ENCODE peak calls at places on chromosome X, in eight cellular contexts. One of them, this sample, is unnamed.

GRCh38 chrX:70826715-70827114 is 81.8 kb downstream of the TEX11 start:
- DNase-seq in HCT116: no peak
- DNase-seq in stomach: no peak
- DNase-seq in GM23338: no peak
- DNase-seq in sigmoid colon: no peak
- DNase-seq in GM12878: no peak
- DNase-seq in prostate gland: no peak
- DNase-seq in SK-N-SH: no peak
- DNase-seq in this sample: no peak

GRCh38 chrX:38941675-38942074 is 140.4 kb downstream of the MID1IP1 start:
- DNase-seq in HCT116: no peak
- DNase-seq in stomach: no peak
- DNase-seq in GM23338: no peak
- DNase-seq in sigmoid colon: no peak
- DNase-seq in GM12878: no peak
- DNase-seq in prostate gland: no peak
- DNase-seq in SK-N-SH: no peak
- DNase-seq in this sample: no peak

GRCh38 chrX:113790987-113791386 is 792.9 kb upstream of the HTR2C start:
- DNase-seq in HCT116: no peak
- DNase-seq in stomach: no peak
- DNase-seq in GM23338: no peak
- DNase-seq in sigmoid colon: no peak
- DNase-seq in GM12878: no peak
- DNase-seq in prostate gland: no peak
- DNase-seq in SK-N-SH: no peak
- DNase-seq in this sample: no peak

GRCh38 chrX:40189018-40189417 is 91.3 kb upstream of the BCOR start:
- DNase-seq in HCT116: no peak
- DNase-seq in stomach: no peak
- DNase-seq in GM23338: no peak
- DNase-seq in sigmoid colon: no peak
- DNase-seq in GM12878: no peak
- DNase-seq in prostate gland: no peak
- DNase-seq in SK-N-SH: no peak
- DNase-seq in this sample: no peak

GRCh38 chrX:72159769-72160168 is 21.8 kb upstream of the PIN4 start:
- DNase-seq in HCT116: no peak
- DNase-seq in stomach: no peak
- DNase-seq in GM23338: no peak
- DNase-seq in sigmoid colon: no peak
- DNase-seq in GM12878: no peak
- DNase-seq in prostate gland: no peak
- DNase-seq in SK-N-SH: no peak
- DNase-seq in this sample: no peak

GRCh38 chrX:23478056-23478455 is 143.4 kb downstream of the PTCHD1 start:
- DNase-seq in HCT116: no peak
- DNase-seq in stomach: no peak
- DNase-seq in GM23338: no peak
- DNase-seq in sigmoid colon: no peak
- DNase-seq in GM12878: no peak
- DNase-seq in prostate gland: no peak
- DNase-seq in SK-N-SH: no peak
- DNase-seq in this sample: no peak

GRCh38 chrX:9456250-9457074 is 8.4 kb upstream of the TBL1X start:
- DNase-seq in HCT116: no peak
- DNase-seq in stomach: no peak
- DNase-seq in GM23338: no peak
- DNase-seq in sigmoid colon: no peak
- DNase-seq in GM12878: no peak
- DNase-seq in prostate gland: no peak
- DNase-seq in SK-N-SH: no peak
- DNase-seq in this sample: no peak

GRCh38 chrX:23503835-23504539 is 163.3 kb upstream of the PRDX4 start:
- DNase-seq in HCT116: peak
- DNase-seq in stomach: peak
- DNase-seq in GM23338: peak
- DNase-seq in sigmoid colon: peak
- DNase-seq in GM12878: no peak
- DNase-seq in prostate gland: peak
- DNase-seq in SK-N-SH: no peak
- DNase-seq in this sample: no peak

GRCh38 chrX:49829016-49829415 is at the start of gene PAGE4:
- DNase-seq in HCT116: peak
- DNase-seq in stomach: no peak
- DNase-seq in GM23338: peak
- DNase-seq in sigmoid colon: no peak
- DNase-seq in GM12878: no peak
- DNase-seq in prostate gland: no peak
- DNase-seq in SK-N-SH: peak
- DNase-seq in this sample: no peak

GRCh38 chrX:123771449-123772064 is 38.7 kb upstream of the THOC2 start:
- DNase-seq in HCT116: no peak
- DNase-seq in stomach: no peak
- DNase-seq in GM23338: no peak
- DNase-seq in sigmoid colon: no peak
- DNase-seq in GM12878: no peak
- DNase-seq in prostate gland: no peak
- DNase-seq in SK-N-SH: no peak
- DNase-seq in this sample: no peak

GRCh38 chrX:13700380-13700779 is 11.5 kb downstream of the RAB9A start:
- DNase-seq in HCT116: no peak
- DNase-seq in stomach: no peak
- DNase-seq in GM23338: no peak
- DNase-seq in sigmoid colon: no peak
- DNase-seq in GM12878: no peak
- DNase-seq in prostate gland: no peak
- DNase-seq in SK-N-SH: no peak
- DNase-seq in this sample: no peak

GRCh38 chrX:43560247-43560946 is 95.7 kb upstream of the MAOA start:
- DNase-seq in HCT116: no peak
- DNase-seq in stomach: no peak
- DNase-seq in GM23338: no peak
- DNase-seq in sigmoid colon: no peak
- DNase-seq in GM12878: no peak
- DNase-seq in prostate gland: no peak
- DNase-seq in SK-N-SH: no peak
- DNase-seq in this sample: no peak

GRCh38 chrX:101383679-101384078 is 2.3 kb downstream of the BTK start:
- DNase-seq in HCT116: no peak
- DNase-seq in stomach: no peak
- DNase-seq in GM23338: no peak
- DNase-seq in sigmoid colon: no peak
- DNase-seq in GM12878: peak
- DNase-seq in prostate gland: no peak
- DNase-seq in SK-N-SH: no peak
- DNase-seq in this sample: no peak

GRCh38 chrX:94936722-94937121 is 1262.7 kb downstream of the FAM133A start:
- DNase-seq in HCT116: no peak
- DNase-seq in stomach: no peak
- DNase-seq in GM23338: no peak
- DNase-seq in sigmoid colon: no peak
- DNase-seq in GM12878: no peak
- DNase-seq in prostate gland: no peak
- DNase-seq in SK-N-SH: no peak
- DNase-seq in this sample: no peak

GRCh38 chrX:148784859-148785655 is 284.6 kb downstream of the AFF2 start:
- DNase-seq in HCT116: no peak
- DNase-seq in stomach: no peak
- DNase-seq in GM23338: peak
- DNase-seq in sigmoid colon: no peak
- DNase-seq in GM12878: no peak
- DNase-seq in prostate gland: no peak
- DNase-seq in SK-N-SH: no peak
- DNase-seq in this sample: no peak

GRCh38 chrX:139832728-139833309 is 100.0 kb downstream of the ATP11C start:
- DNase-seq in HCT116: no peak
- DNase-seq in stomach: no peak
- DNase-seq in GM23338: no peak
- DNase-seq in sigmoid colon: no peak
- DNase-seq in GM12878: no peak
- DNase-seq in prostate gland: no peak
- DNase-seq in SK-N-SH: no peak
- DNase-seq in this sample: no peak

GRCh38 chrX:45518552-45518951 is 317.9 kb upstream of the DIPK2B start:
- DNase-seq in HCT116: no peak
- DNase-seq in stomach: no peak
- DNase-seq in GM23338: no peak
- DNase-seq in sigmoid colon: no peak
- DNase-seq in GM12878: no peak
- DNase-seq in prostate gland: no peak
- DNase-seq in SK-N-SH: no peak
- DNase-seq in this sample: no peak

GRCh38 chrX:1551959-1552546 is 15.1 kb upstream of the P2RY8 start:
- DNase-seq in HCT116: no peak
- DNase-seq in stomach: no peak
- DNase-seq in GM23338: no peak
- DNase-seq in sigmoid colon: no peak
- DNase-seq in GM12878: no peak
- DNase-seq in prostate gland: no peak
- DNase-seq in SK-N-SH: no peak
- DNase-seq in this sample: no peak
- H3K27ac ChIP-seq in HCT116: no peak
- H3K27ac ChIP-seq in stomach: no peak
- H3K27ac ChIP-seq in GM23338: no peak
- H3K27ac ChIP-seq in sigmoid colon: no peak
- H3K27ac ChIP-seq in GM12878: no peak
- H3K27ac ChIP-seq in prostate gland: no peak
- H3K27ac ChIP-seq in SK-N-SH: no peak
- H3K27ac ChIP-seq in this sample: no peak

GRCh38 chrX:153926863-153927685 is 1.0 kb upstream of the ARHGAP4 start:
- DNase-seq in HCT116: no peak
- DNase-seq in stomach: peak
- DNase-seq in GM23338: no peak
- DNase-seq in sigmoid colon: peak
- DNase-seq in GM12878: peak
- DNase-seq in prostate gland: no peak
- DNase-seq in SK-N-SH: peak
- DNase-seq in this sample: no peak
- TF ChIP-seq POLR2AphosphoS5 in HCT116: no peak
- TF ChIP-seq POLR2AphosphoS5 in stomach: no peak
- TF ChIP-seq POLR2AphosphoS5 in GM23338: no peak
- TF ChIP-seq POLR2AphosphoS5 in sigmoid colon: no peak
- TF ChIP-seq POLR2AphosphoS5 in GM12878: peak
- TF ChIP-seq POLR2AphosphoS5 in prostate gland: no peak
- TF ChIP-seq POLR2AphosphoS5 in SK-N-SH: no peak
- TF ChIP-seq POLR2AphosphoS5 in this sample: peak

DNA sequence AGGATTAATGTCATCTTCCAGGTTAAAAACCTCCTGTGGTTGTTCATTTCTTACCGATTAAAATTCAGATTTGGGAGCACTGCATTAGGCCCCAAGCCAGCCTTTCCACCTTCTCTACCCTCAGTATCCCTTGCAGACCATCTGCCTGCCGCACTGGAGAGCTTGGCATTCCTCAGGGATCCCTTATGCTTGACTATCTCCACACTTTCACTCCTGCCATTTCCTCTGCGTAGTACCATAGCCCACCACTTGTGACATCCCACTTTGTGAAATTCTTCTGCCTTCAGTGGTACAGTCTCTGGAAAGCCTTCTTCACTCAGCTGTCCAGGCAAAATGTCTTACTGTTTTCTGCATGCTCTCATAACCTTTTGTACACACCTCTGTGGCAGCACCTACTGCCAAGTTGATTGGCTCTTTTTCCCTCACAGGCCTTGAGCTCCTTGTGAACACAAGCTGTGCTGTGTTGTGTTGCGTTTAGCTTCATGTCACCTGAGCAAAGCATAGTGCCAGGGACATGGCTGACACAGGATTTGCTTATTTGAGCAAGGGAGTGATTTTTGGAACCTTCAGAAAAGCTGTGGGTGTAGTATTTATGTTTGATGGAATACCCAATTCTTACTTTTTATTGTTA is 156.4 kb downstream of the ARX start:
- DNase-seq in HCT116: no peak
- DNase-seq in stomach: no peak
- DNase-seq in GM23338: peak
- DNase-seq in sigmoid colon: no peak
- DNase-seq in GM12878: no peak
- DNase-seq in prostate gland: no peak
- DNase-seq in SK-N-SH: no peak
- DNase-seq in this sample: no peak
- H3K27ac ChIP-seq in HCT116: no peak
- H3K27ac ChIP-seq in stomach: no peak
- H3K27ac ChIP-seq in GM23338: no peak
- H3K27ac ChIP-seq in sigmoid colon: no peak
- H3K27ac ChIP-seq in GM12878: no peak
- H3K27ac ChIP-seq in prostate gland: no peak
- H3K27ac ChIP-seq in SK-N-SH: no peak
- H3K27ac ChIP-seq in this sample: no peak

GRCh38 chrX:129622757-129623301 is 31.9 kb downstream of the APLN start:
- DNase-seq in HCT116: no peak
- DNase-seq in stomach: no peak
- DNase-seq in GM23338: peak
- DNase-seq in sigmoid colon: peak
- DNase-seq in GM12878: no peak
- DNase-seq in prostate gland: no peak
- DNase-seq in SK-N-SH: no peak
- DNase-seq in this sample: no peak
- TF ChIP-seq POLR2AphosphoS5 in HCT116: no peak
- TF ChIP-seq POLR2AphosphoS5 in stomach: no peak
- TF ChIP-seq POLR2AphosphoS5 in GM23338: no peak
- TF ChIP-seq POLR2AphosphoS5 in sigmoid colon: no peak
- TF ChIP-seq POLR2AphosphoS5 in GM12878: no peak
- TF ChIP-seq POLR2AphosphoS5 in prostate gland: no peak
- TF ChIP-seq POLR2AphosphoS5 in SK-N-SH: no peak
- TF ChIP-seq POLR2AphosphoS5 in this sample: no peak

This sample was measured in vagina.